ENCODE peak calls at places on chromosome 18, in four cellular contexts. One of them, this sample, is unnamed.

GRCh38 chr18:69402219-69402989 is 1.7 kb downstream of the DOK6 start:
- DNase-seq in fibroblast of mammary gland: no peak
- DNase-seq in dorsolateral prefrontal cortex: no peak
- DNase-seq in brain microvascular endothelial cell: no peak
- DNase-seq in this sample: no peak

GRCh38 chr18:59715445-59715844 is 18.2 kb upstream of the CCBE1 start:
- DNase-seq in fibroblast of mammary gland: peak; percentile 55
- DNase-seq in dorsolateral prefrontal cortex: no peak
- DNase-seq in brain microvascular endothelial cell: peak; percentile 60
- DNase-seq in this sample: no peak

GRCh38 chr18:45464619-45465018 is 150.7 kb upstream of the SLC14A2 start:
- DNase-seq in fibroblast of mammary gland: no peak
- DNase-seq in dorsolateral prefrontal cortex: no peak
- DNase-seq in brain microvascular endothelial cell: no peak
- DNase-seq in this sample: no peak

GRCh38 chr18:33751613-33752221 is 173.7 kb downstream of the ASXL3 start:
- DNase-seq in fibroblast of mammary gland: peak; percentile 58
- DNase-seq in dorsolateral prefrontal cortex: no peak
- DNase-seq in brain microvascular endothelial cell: no peak
- DNase-seq in this sample: no peak

GRCh38 chr18:58819051-58819450 is 45.6 kb upstream of the ZNF532 start:
- DNase-seq in fibroblast of mammary gland: no peak
- DNase-seq in dorsolateral prefrontal cortex: no peak
- DNase-seq in brain microvascular endothelial cell: no peak
- DNase-seq in this sample: no peak

GRCh38 chr18:44601447-44601846 is 79.2 kb upstream of the SETBP1 start:
- DNase-seq in fibroblast of mammary gland: peak; percentile 85
- DNase-seq in dorsolateral prefrontal cortex: no peak
- DNase-seq in brain microvascular endothelial cell: peak; percentile 68
- DNase-seq in this sample: peak; percentile 88

GRCh38 chr18:46469186-46469915 is 187.7 kb downstream of the LOXHD1 start:
- DNase-seq in fibroblast of mammary gland: no peak
- DNase-seq in dorsolateral prefrontal cortex: no peak
- DNase-seq in brain microvascular endothelial cell: no peak
- DNase-seq in this sample: no peak

GRCh38 chr18:74457043-74457742 is at the start of gene DIPK1C:
- DNase-seq in fibroblast of mammary gland: no peak
- DNase-seq in dorsolateral prefrontal cortex: peak; percentile 72
- DNase-seq in brain microvascular endothelial cell: no peak
- DNase-seq in this sample: no peak

GRCh38 chr18:5418985-5419495 is 123.5 kb upstream of the ZBTB14 start:
- DNase-seq in fibroblast of mammary gland: no peak
- DNase-seq in dorsolateral prefrontal cortex: no peak
- DNase-seq in brain microvascular endothelial cell: no peak
- DNase-seq in this sample: no peak

GRCh38 chr18:46497129-46497528 is 159.9 kb downstream of the LOXHD1 start:
- DNase-seq in fibroblast of mammary gland: peak; percentile 16
- DNase-seq in dorsolateral prefrontal cortex: no peak
- DNase-seq in brain microvascular endothelial cell: peak; percentile 16
- DNase-seq in this sample: no peak

GRCh38 chr18:7479756-7480155 is 87.4 kb upstream of the PTPRM start:
- DNase-seq in fibroblast of mammary gland: peak; percentile 64
- DNase-seq in dorsolateral prefrontal cortex: no peak
- DNase-seq in brain microvascular endothelial cell: no peak
- DNase-seq in this sample: no peak

GRCh38 chr18:23992119-23992940 is 22.2 kb upstream of the TTC39C start:
- DNase-seq in fibroblast of mammary gland: no peak
- DNase-seq in dorsolateral prefrontal cortex: no peak
- DNase-seq in brain microvascular endothelial cell: no peak
- DNase-seq in this sample: no peak

GRCh38 chr18:48913201-48913600 is 37.6 kb downstream of the SMAD7 start:
- DNase-seq in fibroblast of mammary gland: no peak
- DNase-seq in dorsolateral prefrontal cortex: no peak
- DNase-seq in brain microvascular endothelial cell: no peak
- DNase-seq in this sample: no peak

GRCh38 chr18:13380671-13381070 is 162.1 kb downstream of the LDLRAD4 start:
- DNase-seq in fibroblast of mammary gland: no peak
- DNase-seq in dorsolateral prefrontal cortex: no peak
- DNase-seq in brain microvascular endothelial cell: peak; percentile 5
- DNase-seq in this sample: no peak

GRCh38 chr18:13382683-13382989 is 164.1 kb downstream of the LDLRAD4 start:
- DNase-seq in fibroblast of mammary gland: no peak
- DNase-seq in dorsolateral prefrontal cortex: no peak
- DNase-seq in brain microvascular endothelial cell: no peak
- DNase-seq in this sample: no peak

GRCh38 chr18:13381907-13382682 is 163.5 kb downstream of the LDLRAD4 start:
- DNase-seq in fibroblast of mammary gland: peak; percentile 57
- DNase-seq in dorsolateral prefrontal cortex: no peak
- DNase-seq in brain microvascular endothelial cell: peak; percentile 77
- DNase-seq in this sample: peak; percentile 36

GRCh38 chr18:13379930-13380665 is 161.5 kb downstream of the LDLRAD4 start:
- DNase-seq in fibroblast of mammary gland: no peak
- DNase-seq in dorsolateral prefrontal cortex: no peak
- DNase-seq in brain microvascular endothelial cell: peak; percentile 6
- DNase-seq in this sample: no peak

DNA sequence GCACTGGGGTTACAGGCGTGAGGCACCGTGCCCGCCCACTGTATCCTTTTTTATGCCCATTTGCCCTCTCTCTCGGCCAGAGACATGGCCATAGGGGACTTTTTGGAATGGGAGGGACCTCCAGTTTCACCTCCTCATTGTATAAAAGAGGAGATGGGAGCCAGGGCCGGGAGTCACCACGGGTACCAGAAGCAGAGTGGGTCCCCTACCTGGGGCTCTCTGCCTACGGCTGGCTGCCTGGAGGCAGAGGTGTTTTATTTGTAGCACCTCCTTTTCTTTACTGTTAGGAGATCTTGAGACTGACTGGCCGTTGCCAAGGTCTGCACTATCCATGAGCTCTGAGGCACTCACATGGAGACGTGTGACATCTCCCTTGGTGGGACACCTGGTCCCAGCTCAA is 162.8 kb downstream of the LDLRAD4 start:
- DNase-seq in fibroblast of mammary gland: no peak
- DNase-seq in dorsolateral prefrontal cortex: no peak
- DNase-seq in brain microvascular endothelial cell: no peak
- DNase-seq in this sample: no peak
- H3K4me3 ChIP-seq in fibroblast of mammary gland: no peak overlapping the region
- H3K4me3 ChIP-seq in dorsolateral prefrontal cortex: no peak overlapping the region
- H3K4me3 ChIP-seq in brain microvascular endothelial cell: no peak overlapping the region
- H3K4me3 ChIP-seq in this sample: no peak overlapping the region

GRCh38 chr18:67266591-67267237 is 249.8 kb downstream of the DSEL start:
- DNase-seq in fibroblast of mammary gland: peak; percentile 79
- DNase-seq in dorsolateral prefrontal cortex: no peak
- DNase-seq in brain microvascular endothelial cell: peak; percentile 35
- DNase-seq in this sample: no peak
- H3K4me3 ChIP-seq in fibroblast of mammary gland: no peak overlapping the region
- H3K4me3 ChIP-seq in dorsolateral prefrontal cortex: no peak overlapping the region
- H3K4me3 ChIP-seq in brain microvascular endothelial cell: no peak overlapping the region
- H3K4me3 ChIP-seq in this sample: no peak overlapping the region

GRCh38 chr18:10462597-10462996 is 8.2 kb downstream of the APCDD1 start:
- DNase-seq in fibroblast of mammary gland: no peak
- DNase-seq in dorsolateral prefrontal cortex: no peak
- DNase-seq in brain microvascular endothelial cell: no peak
- DNase-seq in this sample: no peak

GRCh38 chr18:10463096-10463495 is 8.7 kb downstream of the APCDD1 start:
- DNase-seq in fibroblast of mammary gland: no peak
- DNase-seq in dorsolateral prefrontal cortex: no peak
- DNase-seq in brain microvascular endothelial cell: no peak
- DNase-seq in this sample: no peak

GRCh38 chr18:10463741-10464140 is 9.3 kb downstream of the APCDD1 start:
- DNase-seq in fibroblast of mammary gland: no peak
- DNase-seq in dorsolateral prefrontal cortex: no peak
- DNase-seq in brain microvascular endothelial cell: no peak
- DNase-seq in this sample: no peak

GRCh38 chr18:10460414-10461018 is 6.1 kb downstream of the APCDD1 start:
- DNase-seq in fibroblast of mammary gland: no peak
- DNase-seq in dorsolateral prefrontal cortex: no peak
- DNase-seq in brain microvascular endothelial cell: no peak
- DNase-seq in this sample: no peak

GRCh38 chr18:10461989-10462388 is 7.6 kb downstream of the APCDD1 start:
- DNase-seq in fibroblast of mammary gland: no peak
- DNase-seq in dorsolateral prefrontal cortex: no peak
- DNase-seq in brain microvascular endothelial cell: no peak
- DNase-seq in this sample: no peak
- H3K4me3 ChIP-seq in fibroblast of mammary gland: no peak overlapping the region
- H3K4me3 ChIP-seq in dorsolateral prefrontal cortex: no peak overlapping the region
- H3K4me3 ChIP-seq in brain microvascular endothelial cell: no peak overlapping the region
- H3K4me3 ChIP-seq in this sample: no peak overlapping the region

GRCh38 chr18:78292602-78293001 is 687.0 kb upstream of the SALL3 start:
- DNase-seq in fibroblast of mammary gland: no peak
- DNase-seq in dorsolateral prefrontal cortex: no peak
- DNase-seq in brain microvascular endothelial cell: no peak
- DNase-seq in this sample: no peak

GRCh38 chr18:78293516-78293915 is 686.1 kb upstream of the SALL3 start:
- DNase-seq in fibroblast of mammary gland: no peak
- DNase-seq in dorsolateral prefrontal cortex: no peak
- DNase-seq in brain microvascular endothelial cell: no peak
- DNase-seq in this sample: no peak

GRCh38 chr18:78296152-78296551 is 683.5 kb upstream of the SALL3 start:
- DNase-seq in fibroblast of mammary gland: no peak
- DNase-seq in dorsolateral prefrontal cortex: no peak
- DNase-seq in brain microvascular endothelial cell: no peak
- DNase-seq in this sample: no peak

GRCh38 chr18:78295271-78295670 is 684.3 kb upstream of the SALL3 start:
- DNase-seq in fibroblast of mammary gland: no peak
- DNase-seq in dorsolateral prefrontal cortex: no peak
- DNase-seq in brain microvascular endothelial cell: no peak
- DNase-seq in this sample: no peak

DNA sequence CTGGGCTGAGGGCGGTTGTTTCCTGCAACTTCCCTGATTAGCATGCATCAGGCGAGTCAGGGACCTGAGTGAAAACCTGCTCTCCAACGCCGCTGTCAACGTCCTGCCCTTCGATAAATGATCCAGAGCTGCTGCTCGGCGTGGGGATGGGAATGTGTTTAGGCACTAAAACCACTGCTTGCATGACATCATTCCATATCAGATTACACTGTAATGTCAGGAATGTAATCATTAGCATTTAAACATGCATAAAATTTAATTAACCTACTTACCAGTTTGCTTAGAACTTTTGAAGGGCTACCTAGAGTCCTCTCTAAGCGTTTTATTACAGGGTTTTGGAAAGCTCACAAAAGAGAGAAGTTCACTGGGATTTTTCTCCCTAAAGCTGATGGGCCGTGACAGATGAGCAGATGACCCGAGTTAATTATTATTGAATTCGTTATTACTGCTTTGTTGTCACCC is 685.6 kb upstream of the SALL3 start:
- DNase-seq in fibroblast of mammary gland: no peak
- DNase-seq in dorsolateral prefrontal cortex: no peak
- DNase-seq in brain microvascular endothelial cell: no peak
- DNase-seq in this sample: no peak
- H3K4me3 ChIP-seq in fibroblast of mammary gland: no peak overlapping the region
- H3K4me3 ChIP-seq in dorsolateral prefrontal cortex: peak overlapping the region; percentile 28
- H3K4me3 ChIP-seq in brain microvascular endothelial cell: no peak overlapping the region
- H3K4me3 ChIP-seq in this sample: no peak overlapping the region

This sample was measured in BJ.